ENCODE peak calls at places on chromosomes 2 and 18, in eight cellular contexts. One of them, this sample, is unnamed.
A peak's percentile ranks its signal among the peaks of the same experiment; 100 is the strongest.

GRCh38 chr18:54740146-54740844 is 88.0 kb upstream of the RAB27B start:
- DNase-seq in T follicular helper cell: no peak
- DNase-seq in amniotic stem cell: peak; percentile 29
- DNase-seq in activated CD4-positive, alpha-beta T cell treated with anti-CD3 and anti-CD28 coated beads for 48 hours: no peak
- DNase-seq in left ventricle myocardium superior: no peak
- DNase-seq in activated naive CD4-positive, alpha-beta T cell: no peak
- DNase-seq in EL: peak; percentile 56
- DNase-seq in stimulated activated CD4-positive, alpha-beta T cell treated with anti-CD3 and anti-CD28 coated beads, Interleukin-15, amount 100 ng/mL, for 24 hours: no peak
- DNase-seq in this sample: peak; percentile 41

GRCh38 chr2:9473985-9474360 is 378 bp upstream of the IAH1 start:
- DNase-seq in activated CD4-positive, alpha-beta T cell treated with anti-CD3 and anti-CD28 coated beads for 48 hours: peak; percentile 79
- DNase-seq in stimulated activated CD4-positive, alpha-beta T cell treated with anti-CD3 and anti-CD28 coated beads, Interleukin-15, amount 100 ng/mL, for 24 hours: peak; percentile 71
- DNase-seq in activated naive CD4-positive, alpha-beta T cell: peak; percentile 14
- DNase-seq in left ventricle myocardium superior: peak; percentile 69
- DNase-seq in EL: no peak
- DNase-seq in T follicular helper cell: peak; percentile 61
- DNase-seq in amniotic stem cell: no peak
- DNase-seq in this sample: peak; percentile 24

GRCh38 chr2:156778916-156779315 is 342.7 kb downstream of the GPD2 start:
- DNase-seq in activated CD4-positive, alpha-beta T cell treated with anti-CD3 and anti-CD28 coated beads for 48 hours: no peak
- DNase-seq in activated naive CD4-positive, alpha-beta T cell: no peak
- DNase-seq in T follicular helper cell: no peak
- DNase-seq in amniotic stem cell: no peak
- DNase-seq in stimulated activated CD4-positive, alpha-beta T cell treated with anti-CD3 and anti-CD28 coated beads, Interleukin-15, amount 100 ng/mL, for 24 hours: no peak
- DNase-seq in left ventricle myocardium superior: no peak
- DNase-seq in EL: no peak
- DNase-seq in this sample: no peak

GRCh38 chr2:24105816-24106215 is 17.3 kb downstream of the PFN4 start:
- DNase-seq in T follicular helper cell: no peak
- DNase-seq in activated CD4-positive, alpha-beta T cell treated with anti-CD3 and anti-CD28 coated beads for 48 hours: no peak
- DNase-seq in left ventricle myocardium superior: no peak
- DNase-seq in EL: peak; percentile 13
- DNase-seq in stimulated activated CD4-positive, alpha-beta T cell treated with anti-CD3 and anti-CD28 coated beads, Interleukin-15, amount 100 ng/mL, for 24 hours: no peak
- DNase-seq in amniotic stem cell: no peak
- DNase-seq in activated naive CD4-positive, alpha-beta T cell: no peak
- DNase-seq in this sample: no peak

GRCh38 chr2:46451131-46451711 is 28.1 kb upstream of the TMEM247 start:
- DNase-seq in activated CD4-positive, alpha-beta T cell treated with anti-CD3 and anti-CD28 coated beads for 48 hours: no peak
- DNase-seq in EL: no peak
- DNase-seq in activated naive CD4-positive, alpha-beta T cell: no peak
- DNase-seq in amniotic stem cell: no peak
- DNase-seq in left ventricle myocardium superior: peak; percentile 39
- DNase-seq in stimulated activated CD4-positive, alpha-beta T cell treated with anti-CD3 and anti-CD28 coated beads, Interleukin-15, amount 100 ng/mL, for 24 hours: no peak
- DNase-seq in T follicular helper cell: no peak
- DNase-seq in this sample: no peak

GRCh38 chr18:61556316-61556715 is 223.1 kb downstream of the CDH20 start:
- DNase-seq in T follicular helper cell: no peak
- DNase-seq in left ventricle myocardium superior: no peak
- DNase-seq in activated naive CD4-positive, alpha-beta T cell: no peak
- DNase-seq in activated CD4-positive, alpha-beta T cell treated with anti-CD3 and anti-CD28 coated beads for 48 hours: no peak
- DNase-seq in amniotic stem cell: no peak
- DNase-seq in EL: no peak
- DNase-seq in stimulated activated CD4-positive, alpha-beta T cell treated with anti-CD3 and anti-CD28 coated beads, Interleukin-15, amount 100 ng/mL, for 24 hours: no peak
- DNase-seq in this sample: no peak

GRCh38 chr2:175585531-175585930 is 404.0 kb upstream of the ATP5MC3 start:
- DNase-seq in amniotic stem cell: no peak
- DNase-seq in left ventricle myocardium superior: no peak
- DNase-seq in activated CD4-positive, alpha-beta T cell treated with anti-CD3 and anti-CD28 coated beads for 48 hours: no peak
- DNase-seq in stimulated activated CD4-positive, alpha-beta T cell treated with anti-CD3 and anti-CD28 coated beads, Interleukin-15, amount 100 ng/mL, for 24 hours: no peak
- DNase-seq in T follicular helper cell: no peak
- DNase-seq in EL: no peak
- DNase-seq in activated naive CD4-positive, alpha-beta T cell: no peak
- DNase-seq in this sample: no peak

GRCh38 chr2:33782395-33783239 is 183.5 kb upstream of the FAM98A start:
- DNase-seq in left ventricle myocardium superior: no peak
- DNase-seq in activated CD4-positive, alpha-beta T cell treated with anti-CD3 and anti-CD28 coated beads for 48 hours: no peak
- DNase-seq in EL: no peak
- DNase-seq in amniotic stem cell: no peak
- DNase-seq in activated naive CD4-positive, alpha-beta T cell: no peak
- DNase-seq in T follicular helper cell: no peak
- DNase-seq in stimulated activated CD4-positive, alpha-beta T cell treated with anti-CD3 and anti-CD28 coated beads, Interleukin-15, amount 100 ng/mL, for 24 hours: no peak
- DNase-seq in this sample: no peak

GRCh38 chr2:43553341-43553855 is 42.4 kb downstream of the THADA start:
- DNase-seq in stimulated activated CD4-positive, alpha-beta T cell treated with anti-CD3 and anti-CD28 coated beads, Interleukin-15, amount 100 ng/mL, for 24 hours: no peak
- DNase-seq in activated naive CD4-positive, alpha-beta T cell: no peak
- DNase-seq in amniotic stem cell: no peak
- DNase-seq in T follicular helper cell: no peak
- DNase-seq in EL: no peak
- DNase-seq in left ventricle myocardium superior: no peak
- DNase-seq in activated CD4-positive, alpha-beta T cell treated with anti-CD3 and anti-CD28 coated beads for 48 hours: no peak
- DNase-seq in this sample: no peak

GRCh38 chr2:130831356-130831755 is 5.4 kb upstream of the ARHGEF4 start:
- DNase-seq in stimulated activated CD4-positive, alpha-beta T cell treated with anti-CD3 and anti-CD28 coated beads, Interleukin-15, amount 100 ng/mL, for 24 hours: no peak
- DNase-seq in T follicular helper cell: no peak
- DNase-seq in EL: no peak
- DNase-seq in left ventricle myocardium superior: no peak
- DNase-seq in activated CD4-positive, alpha-beta T cell treated with anti-CD3 and anti-CD28 coated beads for 48 hours: no peak
- DNase-seq in amniotic stem cell: no peak
- DNase-seq in activated naive CD4-positive, alpha-beta T cell: no peak
- DNase-seq in this sample: no peak

GRCh38 chr2:160399880-160400279 is 93.7 kb downstream of the RBMS1 start:
- DNase-seq in EL: no peak
- DNase-seq in activated CD4-positive, alpha-beta T cell treated with anti-CD3 and anti-CD28 coated beads for 48 hours: no peak
- DNase-seq in T follicular helper cell: no peak
- DNase-seq in stimulated activated CD4-positive, alpha-beta T cell treated with anti-CD3 and anti-CD28 coated beads, Interleukin-15, amount 100 ng/mL, for 24 hours: no peak
- DNase-seq in amniotic stem cell: no peak
- DNase-seq in left ventricle myocardium superior: no peak
- DNase-seq in activated naive CD4-positive, alpha-beta T cell: no peak
- DNase-seq in this sample: no peak

GRCh38 chr2:165874445-165875039 is 79.0 kb downstream of the TTC21B start:
- DNase-seq in amniotic stem cell: peak; percentile 41
- DNase-seq in EL: peak; percentile 55
- DNase-seq in activated CD4-positive, alpha-beta T cell treated with anti-CD3 and anti-CD28 coated beads for 48 hours: no peak
- DNase-seq in T follicular helper cell: no peak
- DNase-seq in activated naive CD4-positive, alpha-beta T cell: no peak
- DNase-seq in left ventricle myocardium superior: no peak
- DNase-seq in stimulated activated CD4-positive, alpha-beta T cell treated with anti-CD3 and anti-CD28 coated beads, Interleukin-15, amount 100 ng/mL, for 24 hours: no peak
- DNase-seq in this sample: peak; percentile 65

GRCh38 chr2:142599504-142599903 is 278.0 kb upstream of the KYNU start:
- DNase-seq in amniotic stem cell: no peak
- DNase-seq in activated naive CD4-positive, alpha-beta T cell: no peak
- DNase-seq in EL: peak; percentile 5
- DNase-seq in stimulated activated CD4-positive, alpha-beta T cell treated with anti-CD3 and anti-CD28 coated beads, Interleukin-15, amount 100 ng/mL, for 24 hours: no peak
- DNase-seq in left ventricle myocardium superior: no peak
- DNase-seq in activated CD4-positive, alpha-beta T cell treated with anti-CD3 and anti-CD28 coated beads for 48 hours: no peak
- DNase-seq in T follicular helper cell: no peak
- DNase-seq in this sample: no peak

GRCh38 chr2:218781691-218782528 is at the start of gene CYP27A1:
- DNase-seq in stimulated activated CD4-positive, alpha-beta T cell treated with anti-CD3 and anti-CD28 coated beads, Interleukin-15, amount 100 ng/mL, for 24 hours: peak; percentile 9
- DNase-seq in T follicular helper cell: no peak
- DNase-seq in amniotic stem cell: no peak
- DNase-seq in activated CD4-positive, alpha-beta T cell treated with anti-CD3 and anti-CD28 coated beads for 48 hours: peak; percentile 3
- DNase-seq in EL: peak; percentile 40
- DNase-seq in left ventricle myocardium superior: peak; percentile 75
- DNase-seq in activated naive CD4-positive, alpha-beta T cell: no peak
- DNase-seq in this sample: peak; percentile 43

GRCh38 chr2:197248623-197249022 is 62.0 kb downstream of the ANKRD44 start:
- DNase-seq in stimulated activated CD4-positive, alpha-beta T cell treated with anti-CD3 and anti-CD28 coated beads, Interleukin-15, amount 100 ng/mL, for 24 hours: peak; percentile 53
- DNase-seq in activated naive CD4-positive, alpha-beta T cell: no peak
- DNase-seq in amniotic stem cell: no peak
- DNase-seq in activated CD4-positive, alpha-beta T cell treated with anti-CD3 and anti-CD28 coated beads for 48 hours: no peak
- DNase-seq in T follicular helper cell: no peak
- DNase-seq in EL: no peak
- DNase-seq in left ventricle myocardium superior: no peak
- DNase-seq in this sample: no peak

GRCh38 chr2:70283500-70284191 is 9.9 kb downstream of the SNRPG start:
- DNase-seq in stimulated activated CD4-positive, alpha-beta T cell treated with anti-CD3 and anti-CD28 coated beads, Interleukin-15, amount 100 ng/mL, for 24 hours: no peak
- DNase-seq in activated naive CD4-positive, alpha-beta T cell: no peak
- DNase-seq in EL: no peak
- DNase-seq in left ventricle myocardium superior: no peak
- DNase-seq in activated CD4-positive, alpha-beta T cell treated with anti-CD3 and anti-CD28 coated beads for 48 hours: no peak
- DNase-seq in amniotic stem cell: no peak
- DNase-seq in T follicular helper cell: no peak
- DNase-seq in this sample: no peak

GRCh38 chr2:127054604-127054930 is 52.4 kb downstream of the BIN1 start:
- DNase-seq in left ventricle myocardium superior: peak; percentile 19
- DNase-seq in stimulated activated CD4-positive, alpha-beta T cell treated with anti-CD3 and anti-CD28 coated beads, Interleukin-15, amount 100 ng/mL, for 24 hours: no peak
- DNase-seq in amniotic stem cell: no peak
- DNase-seq in EL: no peak
- DNase-seq in activated CD4-positive, alpha-beta T cell treated with anti-CD3 and anti-CD28 coated beads for 48 hours: no peak
- DNase-seq in activated naive CD4-positive, alpha-beta T cell: no peak
- DNase-seq in T follicular helper cell: no peak
- DNase-seq in this sample: no peak

GRCh38 chr2:241931084-241931975 is 61.8 kb downstream of the RTP5 start:
- DNase-seq in T follicular helper cell: no peak
- DNase-seq in EL: no peak
- DNase-seq in stimulated activated CD4-positive, alpha-beta T cell treated with anti-CD3 and anti-CD28 coated beads, Interleukin-15, amount 100 ng/mL, for 24 hours: no peak
- DNase-seq in amniotic stem cell: no peak
- DNase-seq in activated CD4-positive, alpha-beta T cell treated with anti-CD3 and anti-CD28 coated beads for 48 hours: no peak
- DNase-seq in left ventricle myocardium superior: no peak
- DNase-seq in activated naive CD4-positive, alpha-beta T cell: no peak
- DNase-seq in this sample: no peak

GRCh38 chr2:200600549-200601212 is 14.9 kb downstream of the AOX1 start:
- DNase-seq in left ventricle myocardium superior: no peak
- DNase-seq in EL: peak; percentile 79
- DNase-seq in T follicular helper cell: no peak
- DNase-seq in amniotic stem cell: no peak
- DNase-seq in activated CD4-positive, alpha-beta T cell treated with anti-CD3 and anti-CD28 coated beads for 48 hours: no peak
- DNase-seq in stimulated activated CD4-positive, alpha-beta T cell treated with anti-CD3 and anti-CD28 coated beads, Interleukin-15, amount 100 ng/mL, for 24 hours: no peak
- DNase-seq in activated naive CD4-positive, alpha-beta T cell: no peak
- DNase-seq in this sample: no peak

GRCh38 chr2:21024722-21025389 is 19.0 kb downstream of the APOB start:
- DNase-seq in T follicular helper cell: no peak
- DNase-seq in amniotic stem cell: no peak
- DNase-seq in activated CD4-positive, alpha-beta T cell treated with anti-CD3 and anti-CD28 coated beads for 48 hours: no peak
- DNase-seq in EL: no peak
- DNase-seq in left ventricle myocardium superior: no peak
- DNase-seq in activated naive CD4-positive, alpha-beta T cell: no peak
- DNase-seq in stimulated activated CD4-positive, alpha-beta T cell treated with anti-CD3 and anti-CD28 coated beads, Interleukin-15, amount 100 ng/mL, for 24 hours: no peak
- DNase-seq in this sample: no peak

GRCh38 chr2:44297431-44297830 is 22.2 kb downstream of the SLC3A1 start:
- DNase-seq in activated CD4-positive, alpha-beta T cell treated with anti-CD3 and anti-CD28 coated beads for 48 hours: no peak
- DNase-seq in amniotic stem cell: no peak
- DNase-seq in EL: no peak
- DNase-seq in T follicular helper cell: no peak
- DNase-seq in stimulated activated CD4-positive, alpha-beta T cell treated with anti-CD3 and anti-CD28 coated beads, Interleukin-15, amount 100 ng/mL, for 24 hours: no peak
- DNase-seq in activated naive CD4-positive, alpha-beta T cell: no peak
- DNase-seq in left ventricle myocardium superior: no peak
- DNase-seq in this sample: no peak

GRCh38 chr18:24992491-24992890 is 359.5 kb downstream of the ZNF521 start:
- DNase-seq in activated CD4-positive, alpha-beta T cell treated with anti-CD3 and anti-CD28 coated beads for 48 hours: no peak
- DNase-seq in amniotic stem cell: no peak
- DNase-seq in EL: no peak
- DNase-seq in T follicular helper cell: no peak
- DNase-seq in activated naive CD4-positive, alpha-beta T cell: no peak
- DNase-seq in stimulated activated CD4-positive, alpha-beta T cell treated with anti-CD3 and anti-CD28 coated beads, Interleukin-15, amount 100 ng/mL, for 24 hours: no peak
- DNase-seq in left ventricle myocardium superior: no peak
- DNase-seq in this sample: no peak

GRCh38 chr2:20551231-20551944 is 99.5 kb downstream of the HS1BP3 start:
- DNase-seq in activated CD4-positive, alpha-beta T cell treated with anti-CD3 and anti-CD28 coated beads for 48 hours: no peak
- DNase-seq in stimulated activated CD4-positive, alpha-beta T cell treated with anti-CD3 and anti-CD28 coated beads, Interleukin-15, amount 100 ng/mL, for 24 hours: no peak
- DNase-seq in amniotic stem cell: no peak
- DNase-seq in EL: no peak
- DNase-seq in activated naive CD4-positive, alpha-beta T cell: no peak
- DNase-seq in left ventricle myocardium superior: peak; percentile 68
- DNase-seq in T follicular helper cell: no peak
- DNase-seq in this sample: peak; percentile 60

GRCh38 chr2:63663013-63663864 is 74.5 kb downstream of the MDH1 start:
- DNase-seq in activated naive CD4-positive, alpha-beta T cell: no peak
- DNase-seq in activated CD4-positive, alpha-beta T cell treated with anti-CD3 and anti-CD28 coated beads for 48 hours: peak; percentile 7
- DNase-seq in amniotic stem cell: no peak
- DNase-seq in T follicular helper cell: no peak
- DNase-seq in stimulated activated CD4-positive, alpha-beta T cell treated with anti-CD3 and anti-CD28 coated beads, Interleukin-15, amount 100 ng/mL, for 24 hours: peak; percentile 12
- DNase-seq in left ventricle myocardium superior: no peak
- DNase-seq in EL: no peak
- DNase-seq in this sample: peak; percentile 32

GRCh38 chr2:214856116-214856515 is 46.6 kb upstream of the BARD1 start:
- DNase-seq in amniotic stem cell: no peak
- DNase-seq in activated CD4-positive, alpha-beta T cell treated with anti-CD3 and anti-CD28 coated beads for 48 hours: no peak
- DNase-seq in stimulated activated CD4-positive, alpha-beta T cell treated with anti-CD3 and anti-CD28 coated beads, Interleukin-15, amount 100 ng/mL, for 24 hours: no peak
- DNase-seq in T follicular helper cell: no peak
- DNase-seq in activated naive CD4-positive, alpha-beta T cell: no peak
- DNase-seq in EL: peak; percentile 44
- DNase-seq in left ventricle myocardium superior: no peak
- DNase-seq in this sample: no peak

GRCh38 chr2:10385501-10385900 is 62.6 kb downstream of the ODC1 start:
- DNase-seq in T follicular helper cell: no peak
- DNase-seq in stimulated activated CD4-positive, alpha-beta T cell treated with anti-CD3 and anti-CD28 coated beads, Interleukin-15, amount 100 ng/mL, for 24 hours: no peak
- DNase-seq in EL: peak; percentile 18
- DNase-seq in left ventricle myocardium superior: no peak
- DNase-seq in activated CD4-positive, alpha-beta T cell treated with anti-CD3 and anti-CD28 coated beads for 48 hours: no peak
- DNase-seq in amniotic stem cell: no peak
- DNase-seq in activated naive CD4-positive, alpha-beta T cell: no peak
- DNase-seq in this sample: no peak

GRCh38 chr18:12973562-12974213 is 17.5 kb upstream of the CEP192 start:
- DNase-seq in stimulated activated CD4-positive, alpha-beta T cell treated with anti-CD3 and anti-CD28 coated beads, Interleukin-15, amount 100 ng/mL, for 24 hours: no peak
- DNase-seq in activated CD4-positive, alpha-beta T cell treated with anti-CD3 and anti-CD28 coated beads for 48 hours: no peak
- DNase-seq in EL: no peak
- DNase-seq in activated naive CD4-positive, alpha-beta T cell: no peak
- DNase-seq in T follicular helper cell: no peak
- DNase-seq in amniotic stem cell: no peak
- DNase-seq in left ventricle myocardium superior: no peak
- DNase-seq in this sample: no peak

GRCh38 chr2:85787282-85787980 is 33.6 kb downstream of the ATOH8 start:
- DNase-seq in EL: no peak
- DNase-seq in T follicular helper cell: no peak
- DNase-seq in amniotic stem cell: no peak
- DNase-seq in activated CD4-positive, alpha-beta T cell treated with anti-CD3 and anti-CD28 coated beads for 48 hours: no peak
- DNase-seq in left ventricle myocardium superior: no peak
- DNase-seq in stimulated activated CD4-positive, alpha-beta T cell treated with anti-CD3 and anti-CD28 coated beads, Interleukin-15, amount 100 ng/mL, for 24 hours: no peak
- DNase-seq in activated naive CD4-positive, alpha-beta T cell: no peak
- DNase-seq in this sample: no peak

GRCh38 chr2:239181601-239182471 is 219.0 kb downstream of the HDAC4 start:
- DNase-seq in T follicular helper cell: no peak
- DNase-seq in stimulated activated CD4-positive, alpha-beta T cell treated with anti-CD3 and anti-CD28 coated beads, Interleukin-15, amount 100 ng/mL, for 24 hours: no peak
- DNase-seq in activated naive CD4-positive, alpha-beta T cell: no peak
- DNase-seq in left ventricle myocardium superior: peak; percentile 65
- DNase-seq in activated CD4-positive, alpha-beta T cell treated with anti-CD3 and anti-CD28 coated beads for 48 hours: no peak
- DNase-seq in EL: no peak
- DNase-seq in amniotic stem cell: no peak
- DNase-seq in this sample: no peak

GRCh38 chr2:105338020-105338385 is 663 bp downstream of the C2orf49 start:
- DNase-seq in stimulated activated CD4-positive, alpha-beta T cell treated with anti-CD3 and anti-CD28 coated beads, Interleukin-15, amount 100 ng/mL, for 24 hours: no peak
- DNase-seq in EL: no peak
- DNase-seq in activated CD4-positive, alpha-beta T cell treated with anti-CD3 and anti-CD28 coated beads for 48 hours: no peak
- DNase-seq in T follicular helper cell: no peak
- DNase-seq in left ventricle myocardium superior: no peak
- DNase-seq in activated naive CD4-positive, alpha-beta T cell: no peak
- DNase-seq in amniotic stem cell: no peak
- DNase-seq in this sample: no peak

GRCh38 chr2:231680284-231680991 is 27.9 kb upstream of the PTMA start:
- DNase-seq in left ventricle myocardium superior: no peak
- DNase-seq in stimulated activated CD4-positive, alpha-beta T cell treated with anti-CD3 and anti-CD28 coated beads, Interleukin-15, amount 100 ng/mL, for 24 hours: no peak
- DNase-seq in T follicular helper cell: no peak
- DNase-seq in EL: no peak
- DNase-seq in amniotic stem cell: no peak
- DNase-seq in activated naive CD4-positive, alpha-beta T cell: no peak
- DNase-seq in activated CD4-positive, alpha-beta T cell treated with anti-CD3 and anti-CD28 coated beads for 48 hours: no peak
- DNase-seq in this sample: no peak

GRCh38 chr2:152598975-152599724 is 118.1 kb downstream of the PRPF40A start:
- DNase-seq in activated naive CD4-positive, alpha-beta T cell: no peak
- DNase-seq in EL: peak; percentile 50
- DNase-seq in stimulated activated CD4-positive, alpha-beta T cell treated with anti-CD3 and anti-CD28 coated beads, Interleukin-15, amount 100 ng/mL, for 24 hours: no peak
- DNase-seq in amniotic stem cell: no peak
- DNase-seq in activated CD4-positive, alpha-beta T cell treated with anti-CD3 and anti-CD28 coated beads for 48 hours: no peak
- DNase-seq in left ventricle myocardium superior: no peak
- DNase-seq in T follicular helper cell: no peak
- DNase-seq in this sample: no peak

GRCh38 chr2:179768765-179769164 is 92.6 kb downstream of the ZNF385B start:
- DNase-seq in T follicular helper cell: no peak
- DNase-seq in left ventricle myocardium superior: no peak
- DNase-seq in amniotic stem cell: no peak
- DNase-seq in activated CD4-positive, alpha-beta T cell treated with anti-CD3 and anti-CD28 coated beads for 48 hours: no peak
- DNase-seq in activated naive CD4-positive, alpha-beta T cell: no peak
- DNase-seq in stimulated activated CD4-positive, alpha-beta T cell treated with anti-CD3 and anti-CD28 coated beads, Interleukin-15, amount 100 ng/mL, for 24 hours: no peak
- DNase-seq in EL: no peak
- DNase-seq in this sample: peak; percentile 75